ENCODE peak calls at places on chromosome 9, in six cellular contexts. N is spleen; G is CD4-positive, alpha-beta T cell; O is GM06990; B is colonic mucosa; T is esophagus squamous epithelium. U is an unnamed sample.

GRCh38 chr9:134055981-134056461 is 11.8 kb downstream of the BRD3 start:
- DNase-seq in N (peak), O (no peak), T (no peak), B (peak), G (no peak), U (peak)

GRCh38 chr9:37412431-37413151 is 9.9 kb upstream of the GRHPR start:
- DNase-seq in G (no peak), N (no peak), T (no peak), O (no peak), B (no peak), U (no peak)

GRCh38 chr9:22170990-22171663 is 162.0 kb upstream of the CDKN2B start:
- DNase-seq in B (no peak), N (no peak), O (no peak), T (no peak), G (no peak), U (no peak)

GRCh38 chr9:89686134-89686533 is 81.3 kb downstream of the GADD45G start:
- DNase-seq in B (peak), N (no peak), G (no peak), O (no peak), T (no peak), U (no peak)

GRCh38 chr9:6956796-6957355 is 199.1 kb downstream of the KDM4C start:
- DNase-seq in O (no peak), G (no peak), B (no peak), N (no peak), T (no peak), U (no peak)

GRCh38 chr9:122051401-122052346 is 41.4 kb downstream of the TTLL11 start:
- DNase-seq in O (no peak), G (no peak), T (no peak), N (no peak), B (no peak), U (no peak)

GRCh38 chr9:133505901-133506652 is 18.7 kb downstream of the MYMK start:
- DNase-seq in O (no peak), T (no peak), G (no peak), N (no peak), B (no peak), U (no peak)

GRCh38 chr9:26310294-26310693 is 582.3 kb downstream of the CAAP1 start:
- DNase-seq in B (no peak), G (no peak), T (no peak), O (no peak), N (no peak), U (no peak)

GRCh38 chr9:135294826-135295225 is 184.8 kb upstream of the PPP1R26 start:
- DNase-seq in O (no peak), T (no peak), N (peak), B (no peak), G (no peak), U (no peak)

GRCh38 chr9:76910861-76911260 is 4.9 kb upstream of the PRUNE2 start:
- DNase-seq in O (no peak), G (no peak), T (no peak), N (no peak), B (no peak), U (no peak)

GRCh38 chr9:125407974-125408900 is 146.6 kb downstream of the GAPVD1 start:
- DNase-seq in B (peak), T (no peak), O (peak), G (peak), N (peak), U (peak)

GRCh38 chr9:73133921-73134407 is 17.7 kb upstream of the ANXA1 start:
- DNase-seq in T (no peak), N (no peak), O (no peak), B (no peak), G (no peak), U (no peak)

GRCh38 chr9:13175732-13176131 is 103.8 kb downstream of the MPDZ start:
- DNase-seq in G (no peak), O (no peak), B (no peak), T (no peak), N (no peak), U (no peak)

GRCh38 chr9:79946718-79947117 is 375.0 kb downstream of the TLE4 start:
- DNase-seq in N (no peak), O (no peak), T (no peak), G (no peak), B (no peak), U (no peak)

GRCh38 chr9:123049589-123050222 is 16.2 kb downstream of the GPR21 start:
- DNase-seq in O (no peak), B (peak), T (no peak), N (no peak), G (no peak), U (no peak)

GRCh38 chr9:12818431-12819000 is 43.7 kb downstream of the LURAP1L start:
- DNase-seq in N (no peak), O (no peak), B (peak), T (no peak), G (no peak), U (no peak)

GRCh38 chr9:16139781-16140180 is 586.9 kb downstream of the CCDC171 start:
- DNase-seq in B (no peak), N (no peak), T (no peak), G (no peak), O (no peak), U (no peak)

GRCh38 chr9:15205632-15206243 is 101.3 kb downstream of the TTC39B start:
- DNase-seq in B (no peak), G (no peak), T (no peak), O (no peak), N (no peak), U (no peak)

GRCh38 chr9:29006603-29007002 is 1433.3 kb upstream of the C9orf72 start:
- DNase-seq in T (no peak), B (no peak), N (no peak), O (no peak), G (no peak), U (no peak)

GRCh38 chr9:93211654-93212001 is 27.7 kb downstream of the WNK2 start:
- DNase-seq in T (no peak), N (no peak), O (no peak), B (no peak), G (no peak), U (no peak)

GRCh38 chr9:70511858-70512257 is 97.4 kb upstream of the KLF9 start:
- DNase-seq in T (no peak), B (no peak), G (no peak), O (no peak), N (no peak), U (no peak)

GRCh38 chr9:87531370-87532295 is 34.0 kb downstream of the DAPK1 start:
- DNase-seq in G (no peak), T (no peak), O (no peak), N (no peak), B (no peak), U (no peak)

DNA sequence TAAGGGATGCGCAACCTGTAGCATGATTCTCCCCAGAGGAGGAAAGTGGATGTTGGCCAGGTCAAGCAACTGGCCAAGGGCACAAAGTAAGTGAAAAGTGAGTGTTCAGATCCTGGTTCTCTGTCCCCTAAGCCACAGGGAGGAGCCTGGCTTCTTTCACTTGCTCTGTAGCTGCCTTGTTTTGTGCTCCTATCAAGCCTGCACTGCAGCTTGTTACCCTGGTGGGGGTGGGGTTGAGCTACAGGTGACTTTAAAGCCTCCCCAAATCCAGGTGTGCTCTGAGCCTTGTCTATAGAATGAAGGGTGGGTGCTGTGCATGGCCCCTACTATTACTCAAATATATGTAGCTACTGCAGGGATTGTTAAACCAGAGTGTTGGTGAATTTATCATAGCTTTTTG is 32.9 kb downstream of the RALGPS1 start:
- DNase-seq in G (no peak), B (no peak), O (no peak), N (no peak), T (no peak), U (no peak)
- TF ChIP-seq CTCF in G (no peak), B (no peak), O (peak), N (no peak), T (no peak), U (no peak)

GRCh38 chr9:130237071-130237470 is 28.5 kb upstream of the HMCN2 start:
- DNase-seq in T (no peak), B (no peak), N (no peak), G (no peak), O (no peak), U (no peak)

GRCh38 chr9:130237763-130238524 is 27.6 kb upstream of the HMCN2 start:
- DNase-seq in T (no peak), O (no peak), G (no peak), N (no peak), B (no peak), U (no peak)

GRCh38 chr9:130235558-130236435 is 29.8 kb upstream of the HMCN2 start:
- DNase-seq in T (no peak), N (peak), O (peak), G (peak), B (peak), U (no peak)

GRCh38 chr9:130234340-130235260 is 31.0 kb upstream of the HMCN2 start:
- DNase-seq in B (no peak), G (no peak), T (no peak), O (no peak), N (peak), U (no peak)

DNA sequence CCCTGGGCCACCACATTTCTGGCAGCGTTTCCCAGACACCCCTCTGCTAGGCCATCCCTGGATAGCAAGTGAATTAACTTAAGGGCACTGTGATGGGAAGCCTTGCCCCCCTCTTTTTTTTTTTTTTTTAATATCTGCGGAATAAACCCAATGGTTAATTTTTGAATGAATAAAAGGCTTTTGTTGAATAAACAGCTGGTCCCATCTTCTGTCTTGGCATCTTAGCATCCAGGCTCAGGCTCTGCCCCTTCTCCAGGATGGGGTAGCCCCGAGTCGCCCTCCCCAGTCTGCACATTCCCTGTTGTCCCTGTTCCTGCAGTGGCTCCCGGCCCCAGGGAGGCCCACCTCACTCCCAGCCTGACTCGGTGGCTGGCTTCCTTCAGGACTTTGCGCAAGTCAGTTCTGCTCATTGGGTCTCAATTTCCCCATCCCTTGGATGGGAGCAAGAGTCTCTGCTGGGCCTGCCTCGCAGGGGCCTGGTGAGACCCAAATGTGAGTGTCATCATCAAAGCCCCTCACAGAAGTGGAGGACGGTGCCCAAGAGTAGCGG is 29.0 kb upstream of the HMCN2 start:
- DNase-seq in B (no peak), O (no peak), G (no peak), N (no peak), T (no peak), U (no peak)
- TF ChIP-seq CTCF in B (no peak), O (no peak), G (peak), N (no peak), T (no peak), U (peak)

GRCh38 chr9:105194234-105194633 is 50.2 kb upstream of the SLC44A1 start:
- DNase-seq in T (no peak), G (no peak), O (no peak), B (no peak), N (no peak), U (no peak)

GRCh38 chr9:105187781-105188180 is 56.7 kb upstream of the SLC44A1 start:
- DNase-seq in G (no peak), B (no peak), T (no peak), N (no peak), O (no peak), U (no peak)

GRCh38 chr9:105193560-105193959 is 50.9 kb upstream of the SLC44A1 start:
- DNase-seq in G (no peak), T (no peak), N (no peak), O (no peak), B (no peak), U (no peak)

GRCh38 chr9:105191508-105192118 is 52.8 kb upstream of the SLC44A1 start:
- DNase-seq in T (no peak), N (no peak), O (peak), G (no peak), B (no peak), U (peak)

GRCh38 chr9:105188746-105189145 is 55.7 kb upstream of the SLC44A1 start:
- DNase-seq in T (no peak), B (no peak), O (no peak), G (no peak), N (no peak), U (no peak)
- TF ChIP-seq CTCF in T (no peak), B (no peak), O (peak), G (no peak), N (no peak), U (no peak)

GRCh38 chr9:95124582-95125359 is 192.7 kb downstream of the FANCC start:
- DNase-seq in N (no peak), O (no peak), T (no peak), B (no peak), G (no peak), U (no peak)
- TF ChIP-seq CTCF in N (no peak), O (peak), T (no peak), B (no peak), G (no peak), U (no peak)

U was measured in CD14-positive monocyte.